ENCODE peak calls at places on chromosomes 4 and X, in seven cellular contexts. One of them, this sample, is unnamed.

GRCh38 chrX:47224896-47225290 is 6.4 kb downstream of the CDK16 start:
- DNase-seq in transverse colon: no peak
- DNase-seq in ovary: no peak
- DNase-seq in heart right ventricle: no peak
- DNase-seq in hepatocyte: no peak
- DNase-seq in Peyer's patch: no peak
- DNase-seq in esophagus squamous epithelium: no peak
- DNase-seq in this sample: no peak

GRCh38 chr4:40377462-40378385 is 42.6 kb downstream of the CHRNA9 start:
- DNase-seq in ovary: no peak
- DNase-seq in esophagus squamous epithelium: no peak
- DNase-seq in transverse colon: peak
- DNase-seq in Peyer's patch: peak
- DNase-seq in heart right ventricle: no peak
- DNase-seq in hepatocyte: peak
- DNase-seq in this sample: no peak

GRCh38 chr4:103032575-103032974 is 13.1 kb upstream of the SLC9B1 start:
- DNase-seq in heart right ventricle: no peak
- DNase-seq in ovary: no peak
- DNase-seq in Peyer's patch: peak
- DNase-seq in hepatocyte: peak
- DNase-seq in transverse colon: peak
- DNase-seq in esophagus squamous epithelium: no peak
- DNase-seq in this sample: no peak

GRCh38 chr4:30471861-30472260 is 248.3 kb upstream of the PCDH7 start:
- DNase-seq in heart right ventricle: no peak
- DNase-seq in esophagus squamous epithelium: no peak
- DNase-seq in ovary: no peak
- DNase-seq in Peyer's patch: no peak
- DNase-seq in hepatocyte: no peak
- DNase-seq in transverse colon: no peak
- DNase-seq in this sample: no peak

GRCh38 chr4:123848615-123849014 is 452.0 kb downstream of the SPRY1 start:
- DNase-seq in Peyer's patch: no peak
- DNase-seq in ovary: no peak
- DNase-seq in heart right ventricle: no peak
- DNase-seq in transverse colon: no peak
- DNase-seq in hepatocyte: no peak
- DNase-seq in esophagus squamous epithelium: no peak
- DNase-seq in this sample: no peak

GRCh38 chr4:113292371-113293042 is 243.1 kb downstream of the ANK2 start:
- DNase-seq in transverse colon: peak
- DNase-seq in heart right ventricle: peak
- DNase-seq in esophagus squamous epithelium: no peak
- DNase-seq in ovary: peak
- DNase-seq in Peyer's patch: peak
- DNase-seq in hepatocyte: peak
- DNase-seq in this sample: no peak

GRCh38 chr4:122827258-122827887 is 742 bp downstream of the FGF2 start:
- DNase-seq in hepatocyte: peak
- DNase-seq in transverse colon: peak
- DNase-seq in Peyer's patch: peak
- DNase-seq in heart right ventricle: peak
- DNase-seq in ovary: peak
- DNase-seq in esophagus squamous epithelium: no peak
- DNase-seq in this sample: peak

GRCh38 chrX:63349307-63349706 is 1.8 kb downstream of the SPIN4 start:
- DNase-seq in ovary: no peak
- DNase-seq in heart right ventricle: no peak
- DNase-seq in hepatocyte: no peak
- DNase-seq in Peyer's patch: no peak
- DNase-seq in transverse colon: no peak
- DNase-seq in esophagus squamous epithelium: no peak
- DNase-seq in this sample: no peak

GRCh38 chr4:186851291-186852077 is 127.8 kb upstream of the FAT1 start:
- DNase-seq in heart right ventricle: no peak
- DNase-seq in Peyer's patch: no peak
- DNase-seq in transverse colon: no peak
- DNase-seq in esophagus squamous epithelium: no peak
- DNase-seq in hepatocyte: no peak
- DNase-seq in ovary: no peak
- DNase-seq in this sample: no peak

DNA sequence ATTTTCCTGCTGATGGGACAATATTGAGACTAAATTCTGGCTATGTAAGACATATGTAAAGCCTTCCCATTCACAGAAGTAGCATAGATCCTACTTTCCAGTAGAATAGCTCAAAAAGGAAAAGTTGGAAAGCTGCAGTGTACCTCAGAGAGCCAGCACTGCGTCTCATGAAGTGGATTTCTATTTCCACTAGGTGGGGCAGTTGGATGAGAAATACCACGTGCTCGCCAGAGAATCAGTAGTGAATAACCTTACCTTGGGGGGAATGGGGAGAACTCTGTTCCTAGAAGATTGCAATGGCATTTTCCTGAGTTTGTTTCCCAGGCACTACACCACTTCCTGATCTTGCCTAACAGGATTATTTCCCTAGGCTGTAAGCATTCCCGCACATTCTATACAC is 907.1 kb downstream of the FSTL5 start:
- DNase-seq in hepatocyte: peak
- DNase-seq in Peyer's patch: no peak
- DNase-seq in transverse colon: no peak
- DNase-seq in ovary: no peak
- DNase-seq in heart right ventricle: no peak
- DNase-seq in esophagus squamous epithelium: no peak
- DNase-seq in this sample: no peak
- TF ChIP-seq CTCF in hepatocyte: peak
- TF ChIP-seq CTCF in Peyer's patch: no peak
- TF ChIP-seq CTCF in transverse colon: no peak
- TF ChIP-seq CTCF in ovary: no peak
- TF ChIP-seq CTCF in heart right ventricle: no peak
- TF ChIP-seq CTCF in esophagus squamous epithelium: no peak
- TF ChIP-seq CTCF in this sample: peak

GRCh38 chrX:154478728-154479622 is at the start of gene LAGE3:
- DNase-seq in transverse colon: peak
- DNase-seq in Peyer's patch: peak
- DNase-seq in esophagus squamous epithelium: peak
- DNase-seq in heart right ventricle: peak
- DNase-seq in hepatocyte: peak
- DNase-seq in ovary: peak
- DNase-seq in this sample: peak
- H3K27ac ChIP-seq in transverse colon: peak
- H3K27ac ChIP-seq in Peyer's patch: peak
- H3K27ac ChIP-seq in esophagus squamous epithelium: peak
- H3K27ac ChIP-seq in heart right ventricle: peak
- H3K27ac ChIP-seq in hepatocyte: peak
- H3K27ac ChIP-seq in ovary: peak
- H3K27ac ChIP-seq in this sample: peak

DNA sequence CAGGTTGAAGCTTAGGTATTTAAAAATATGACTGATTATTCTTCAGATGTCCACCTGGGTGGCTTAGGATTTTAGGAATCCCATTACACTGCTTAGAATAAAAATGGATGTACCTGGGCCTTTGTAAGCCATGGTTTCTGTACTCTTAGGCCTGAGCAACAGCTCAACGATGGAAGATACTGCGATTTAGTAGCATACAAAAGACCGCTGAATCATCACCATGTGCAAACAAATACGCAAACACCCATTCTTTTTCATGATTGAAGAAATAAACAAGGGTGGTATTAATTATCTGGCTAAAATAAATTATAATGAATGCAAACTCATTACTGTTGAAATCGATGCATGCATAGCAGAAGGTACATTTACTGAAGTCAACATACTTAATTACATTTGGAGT is 188.9 kb downstream of the ZNF330 start:
- DNase-seq in hepatocyte: no peak
- DNase-seq in ovary: no peak
- DNase-seq in heart right ventricle: no peak
- DNase-seq in esophagus squamous epithelium: no peak
- DNase-seq in transverse colon: no peak
- DNase-seq in Peyer's patch: no peak
- DNase-seq in this sample: no peak
- TF ChIP-seq CTCF in hepatocyte: no peak
- TF ChIP-seq CTCF in ovary: no peak
- TF ChIP-seq CTCF in heart right ventricle: no peak
- TF ChIP-seq CTCF in esophagus squamous epithelium: no peak
- TF ChIP-seq CTCF in transverse colon: no peak
- TF ChIP-seq CTCF in Peyer's patch: no peak
- TF ChIP-seq CTCF in this sample: no peak

GRCh38 chr4:48420172-48420571 is 63.0 kb upstream of the SLC10A4 start:
- DNase-seq in hepatocyte: no peak
- DNase-seq in ovary: no peak
- DNase-seq in Peyer's patch: no peak
- DNase-seq in heart right ventricle: no peak
- DNase-seq in transverse colon: no peak
- DNase-seq in esophagus squamous epithelium: no peak
- DNase-seq in this sample: no peak
- H3K27ac ChIP-seq in hepatocyte: no peak
- H3K27ac ChIP-seq in ovary: no peak
- H3K27ac ChIP-seq in Peyer's patch: no peak
- H3K27ac ChIP-seq in heart right ventricle: no peak
- H3K27ac ChIP-seq in transverse colon: no peak
- H3K27ac ChIP-seq in esophagus squamous epithelium: no peak
- H3K27ac ChIP-seq in this sample: no peak

GRCh38 chrX:135453381-135453780 is 31.6 kb downstream of the SMIM10L2A start:
- DNase-seq in ovary: no peak
- DNase-seq in heart right ventricle: no peak
- DNase-seq in Peyer's patch: no peak
- DNase-seq in transverse colon: no peak
- DNase-seq in hepatocyte: no peak
- DNase-seq in esophagus squamous epithelium: no peak
- DNase-seq in this sample: no peak
- TF ChIP-seq CTCF in ovary: no peak
- TF ChIP-seq CTCF in heart right ventricle: no peak
- TF ChIP-seq CTCF in Peyer's patch: no peak
- TF ChIP-seq CTCF in transverse colon: no peak
- TF ChIP-seq CTCF in hepatocyte: no peak
- TF ChIP-seq CTCF in esophagus squamous epithelium: no peak
- TF ChIP-seq CTCF in this sample: no peak